ENCODE peak calls at places on chromosome 4, in eight cellular contexts. W is cerebellum, A is ACHN, L is NCI-H2081, T is B cell, X is AG04450, G is posterior vena cava, S is pancreas. R is an unnamed sample.

GRCh38 chr4:17797808-17798207 is 12.7 kb downstream of the DCAF16 start:
- DNase-seq in W (no peak), A (no peak), L (no peak), T (no peak), X (no peak), G (no peak), S (no peak), R (no peak)

GRCh38 chr4:102404551-102404969 is 59.3 kb upstream of the SLC39A8 start:
- DNase-seq in W (no peak), A (no peak), L (no peak), T (no peak), X (no peak), G (no peak), S (no peak), R (no peak)

GRCh38 chr4:177442623-177443155 is 452 bp upstream of the AGA start:
- DNase-seq in W (peak), A (peak), L (peak), T (peak), X (no peak), G (no peak), S (no peak), R (no peak)

GRCh38 chr4:33930497-33930896 is 2313.8 kb downstream of the ARAP2 start:
- DNase-seq in W (no peak), A (no peak), L (no peak), T (no peak), X (no peak), G (no peak), S (no peak), R (no peak)

GRCh38 chr4:175035907-175036306 is 117.7 kb downstream of the ADAM29 start:
- DNase-seq in W (no peak), A (peak), L (no peak), T (no peak), X (peak), G (no peak), S (no peak), R (no peak)

GRCh38 chr4:125041372-125041930 is 273.3 kb upstream of the FAT4 start:
- DNase-seq in W (no peak), A (no peak), L (no peak), T (no peak), X (no peak), G (no peak), S (no peak), R (no peak)

GRCh38 chr4:12041828-12042227 is 613.1 kb upstream of the HS3ST1 start:
- DNase-seq in W (no peak), A (peak), L (no peak), T (no peak), X (no peak), G (no peak), S (no peak), R (no peak)

GRCh38 chr4:107913283-107913899 is 18.0 kb upstream of the CYP2U1 start:
- DNase-seq in W (peak), A (peak), L (peak), T (peak), X (peak), G (no peak), S (peak), R (no peak)

GRCh38 chr4:145557720-145558119 is 61.5 kb upstream of the MMAA start:
- DNase-seq in W (no peak), A (peak), L (peak), T (peak), X (peak), G (no peak), S (peak), R (peak)

GRCh38 chr4:108355523-108356208 is 186.9 kb upstream of the LEF1 start:
- DNase-seq in W (no peak), A (no peak), L (no peak), T (no peak), X (no peak), G (no peak), S (no peak), R (no peak)

GRCh38 chr4:146916479-146917076 is 29.1 kb downstream of the TTC29 start:
- DNase-seq in W (peak), A (peak), L (peak), T (no peak), X (peak), G (no peak), S (no peak), R (no peak)

GRCh38 chr4:171948038-171948437 is 134.8 kb downstream of the GALNTL6 start:
- DNase-seq in W (no peak), A (no peak), L (no peak), T (no peak), X (no peak), G (no peak), S (no peak), R (no peak)